ENCODE peak calls at places on chromosomes 13 and 19, in nine cellular contexts. A, Q, N, Z, H, F, E, G and O are unnamed samples.
A peak's percentile ranks its signal among the peaks of the same experiment; 100 is the strongest.

GRCh38 chr19:39544201-39544903 is 4.4 kb upstream of the EID2 start:
- DNase-seq in A (no peak), Q (no peak), N (no peak), Z (no peak), H (no peak), F (no peak), E (no peak), G (no peak), O (no peak)

GRCh38 chr19:39499082-39499642 is 415 bp downstream of the DLL3 start:
- DNase-seq in A (no peak), Q (no peak), N (no peak), Z (peak; percentile 67), H (no peak), F (no peak), E (no peak), G (peak; percentile 50), O (no peak)

GRCh38 chr13:36820222-36820621 is 1.2 kb downstream of the RFXAP start:
- DNase-seq in A (no peak), Q (no peak), N (no peak), Z (no peak), H (peak; percentile 52), F (no peak), E (no peak), G (no peak), O (no peak)

GRCh38 chr13:80458546-80458945 is 117.6 kb upstream of the SPRY2 start:
- DNase-seq in A (no peak), Q (no peak), N (no peak), Z (no peak), H (no peak), F (no peak), E (no peak), G (no peak), O (no peak)

GRCh38 chr13:30165791-30166190 is 141.6 kb downstream of the KATNAL1 start:
- DNase-seq in A (no peak), Q (no peak), N (no peak), Z (no peak), H (no peak), F (no peak), E (no peak), G (no peak), O (no peak)

GRCh38 chr19:49468746-49469447 is 5.1 kb upstream of the FLT3LG start:
- DNase-seq in A (no peak), Q (peak; percentile 85), N (no peak), Z (peak; percentile 64), H (peak; percentile 91), F (peak; percentile 92), E (peak; percentile 57), G (peak; percentile 27), O (no peak)

GRCh38 chr13:103133551-103133950 is 67.3 kb upstream of the SLC10A2 start:
- DNase-seq in A (no peak), Q (no peak), N (no peak), Z (no peak), H (no peak), F (no peak), E (no peak), G (no peak), O (no peak)

GRCh38 chr19:33493401-33494275 is 28.0 kb downstream of the PEPD start:
- DNase-seq in A (no peak), Q (no peak), N (no peak), Z (no peak), H (no peak), F (no peak), E (peak; percentile 22), G (no peak), O (no peak)

GRCh38 chr19:1264801-1265610 is 4.1 kb upstream of the CIRBP start:
- DNase-seq in A (no peak), Q (no peak), N (no peak), Z (peak; percentile 64), H (peak; percentile 66), F (no peak), E (no peak), G (no peak), O (no peak)